ENCODE peak calls at places on chromosomes 4 and X, in seven cellular contexts. U, S, P, X, F, B and W are unnamed samples.

GRCh38 chr4:41358626-41359025 is 101.9 kb downstream of the UCHL1 start:
- DNase-seq in U (peak; percentile 68), B (no peak), P (no peak), F (no peak), X (no peak), S (no peak), W (no peak)

GRCh38 chr4:113684534-113685091 is 76.9 kb downstream of the CAMK2D start:
- DNase-seq in U (peak; percentile 61), X (no peak), F (peak; percentile 75), S (no peak), B (peak; percentile 84), P (peak; percentile 75), W (peak; percentile 77)

GRCh38 chr4:75919914-75920313 is 17.7 kb upstream of the PPEF2 start:
- DNase-seq in U (peak; percentile 80), B (peak; percentile 20), S (no peak), P (peak; percentile 68), F (peak; percentile 27), X (no peak), W (peak; percentile 21)

GRCh38 chr4:155442267-155443105 is 65.7 kb upstream of the MAP9 start:
- DNase-seq in B (peak; percentile 76), U (peak; percentile 92), S (peak; percentile 59), P (peak; percentile 59), F (peak; percentile 82), X (peak; percentile 19), W (peak; percentile 83)

GRCh38 chrX:20519077-20519617 is 252.4 kb upstream of the RPS6KA3 start:
- DNase-seq in U (no peak), F (no peak), S (peak; percentile 38), B (no peak), X (no peak), P (no peak), W (no peak)

GRCh38 chrX:64176876-64177275 is 28.6 kb downstream of the AMER1 start:
- DNase-seq in U (no peak), X (no peak), B (no peak), F (no peak), S (no peak), P (peak; percentile 9), W (peak; percentile 2)

GRCh38 chr4:102518703-102519131 is 17.6 kb downstream of the NFKB1 start:
- DNase-seq in U (no peak), X (no peak), F (no peak), P (peak; percentile 17), S (no peak), B (no peak), W (no peak)

GRCh38 chr4:80014531-80014930 is 58.5 kb downstream of the ANTXR2 start:
- DNase-seq in B (peak; percentile 31), X (no peak), F (no peak), S (no peak), U (no peak), P (no peak), W (no peak)

GRCh38 chr4:184792950-184793555 is 32.7 kb downstream of the ACSL1 start:
- DNase-seq in P (peak; percentile 89), F (peak; percentile 97), X (no peak), B (peak; percentile 96), U (no peak), S (peak; percentile 96), W (peak; percentile 98)

GRCh38 chrX:149860445-149860844 is 20.5 kb upstream of the MAGEA8 start:
- DNase-seq in B (no peak), F (no peak), S (no peak), U (no peak), X (no peak), P (no peak), W (no peak)

GRCh38 chr4:96301727-96302126 is 461.8 kb downstream of the PDHA2 start:
- DNase-seq in X (no peak), U (no peak), P (no peak), F (no peak), S (no peak), B (no peak), W (no peak)

GRCh38 chr4:10456270-10457254 is 664 bp downstream of the ZNF518B start:
- DNase-seq in S (peak; percentile 43), P (peak; percentile 67), X (peak; percentile 43), B (peak; percentile 56), U (peak; percentile 81), F (peak; percentile 63), W (peak; percentile 54)

GRCh38 chrX:3663576-3664290 is 49.7 kb downstream of the PRKX start:
- DNase-seq in B (no peak), X (no peak), S (no peak), F (no peak), P (no peak), U (no peak), W (no peak)

GRCh38 chrX:145729635-145730034 is 88.0 kb upstream of the SLITRK2 start:
- DNase-seq in P (peak; percentile 3), S (no peak), U (no peak), F (peak; percentile 36), X (no peak), B (no peak), W (peak; percentile 72)

GRCh38 chr4:153679476-153679875 is 4.6 kb upstream of the TLR2 start:
- DNase-seq in S (no peak), B (no peak), U (peak; percentile 42), P (no peak), F (no peak), X (no peak), W (no peak)

GRCh38 chr4:24642941-24643628 is 58.7 kb upstream of the DHX15 start:
- DNase-seq in X (no peak), P (peak; percentile 76), U (no peak), S (no peak), F (peak; percentile 62), B (peak; percentile 85), W (peak; percentile 40)

GRCh38 chr4:181846934-181847333 is 396.3 kb upstream of the TENM3 start:
- DNase-seq in B (no peak), P (no peak), S (no peak), X (no peak), F (no peak), U (no peak), W (no peak)

GRCh38 chr4:98919996-98920395 is 8.9 kb downstream of the EIF4E start:
- DNase-seq in U (no peak), X (no peak), S (peak; percentile 19), F (peak; percentile 52), B (peak; percentile 79), P (peak; percentile 33), W (peak; percentile 65)

GRCh38 chr4:16667464-16667863 is 231.0 kb downstream of the LDB2 start:
- DNase-seq in B (peak; percentile 95), P (peak; percentile 94), X (no peak), S (peak; percentile 1), F (peak; percentile 84), U (no peak), W (peak; percentile 95)

GRCh38 chr4:128288689-128289106 is 1.1 kb upstream of the PGRMC2 start:
- DNase-seq in X (no peak), U (no peak), S (peak; percentile 79), P (peak; percentile 34), F (peak; percentile 49), B (peak; percentile 56), W (peak; percentile 62)

GRCh38 chr4:148926861-148927260 is 484.6 kb upstream of the NR3C2 start:
- DNase-seq in F (peak; percentile 89), P (peak; percentile 14), S (peak; percentile 8), B (peak; percentile 73), U (peak; percentile 64), X (no peak), W (peak; percentile 38)

GRCh38 chr4:184503869-184504300 is 29.5 kb upstream of the IRF2 start:
- DNase-seq in P (peak; percentile 62), S (peak; percentile 54), B (peak; percentile 20), X (no peak), F (peak; percentile 31), U (no peak), W (peak; percentile 11)

GRCh38 chr4:4477391-4477790 is 64.5 kb downstream of the STX18 start:
- DNase-seq in F (peak; percentile 15), X (no peak), S (no peak), U (no peak), P (peak; percentile 45), B (no peak), W (peak; percentile 53)

GRCh38 chr4:139628184-139629012 is 37.2 kb upstream of the MGST2 start:
- DNase-seq in X (no peak), S (no peak), U (no peak), F (no peak), P (no peak), B (no peak), W (no peak)
- H3K4me3 ChIP-seq in X (no peak overlapping the region), S (no peak overlapping the region), U (no peak overlapping the region), F (no peak overlapping the region), P (no peak overlapping the region), B (no peak overlapping the region), W (no peak overlapping the region)

GRCh38 chr4:176309772-176310171 is 10.0 kb upstream of the SPCS3 start:
- DNase-seq in F (peak; percentile 54), P (peak; percentile 17), U (no peak), X (no peak), S (peak; percentile 23), B (peak; percentile 60), W (peak; percentile 23)

GRCh38 chr4:176306837-176307590 is 12.8 kb upstream of the SPCS3 start:
- DNase-seq in F (no peak), P (no peak), S (no peak), B (no peak), X (no peak), U (no peak), W (no peak)

GRCh38 chr4:176307591-176307920 is 12.2 kb upstream of the SPCS3 start:
- DNase-seq in X (no peak), B (no peak), F (no peak), S (no peak), P (no peak), U (no peak), W (no peak)

GRCh38 chr4:176308441-176308840 is 11.3 kb upstream of the SPCS3 start:
- DNase-seq in X (no peak), P (no peak), S (no peak), B (no peak), U (no peak), F (no peak), W (no peak)

GRCh38 chr4:176309046-176309445 is 10.7 kb upstream of the SPCS3 start:
- DNase-seq in S (no peak), U (no peak), F (no peak), B (no peak), X (no peak), P (no peak), W (no peak)
- H3K4me3 ChIP-seq in S (no peak overlapping the region), U (no peak overlapping the region), F (no peak overlapping the region), B (no peak overlapping the region), X (no peak overlapping the region), P (no peak overlapping the region), W (no peak overlapping the region)

GRCh38 chr4:13910556-13910955 is 283.0 kb upstream of the BOD1L1 start:
- DNase-seq in B (no peak), X (no peak), P (no peak), F (no peak), U (no peak), S (no peak), W (peak; percentile 32)
- H3K4me3 ChIP-seq in B (no peak overlapping the region), X (no peak overlapping the region), P (no peak overlapping the region), F (no peak overlapping the region), U (no peak overlapping the region), S (no peak overlapping the region), W (no peak overlapping the region)

GRCh38 chrX:8897259-8897658 is 96.1 kb upstream of the FAM9A start:
- DNase-seq in B (peak; percentile 35), P (peak; percentile 8), S (no peak), U (no peak), X (no peak), F (peak; percentile 1), W (peak; percentile 54)
- H3K4me3 ChIP-seq in B (no peak overlapping the region), P (no peak overlapping the region), S (no peak overlapping the region), U (no peak overlapping the region), X (no peak overlapping the region), F (no peak overlapping the region), W (no peak overlapping the region)